ENCODE peak calls at places on chromosomes 12 and 14, in five cellular contexts. One of them, this sample, is unnamed.

GRCh38 chr14:32319368-32320049 is 9.6 kb upstream of the AKAP6 start:
- DNase-seq in PC-3: peak; percentile 84
- DNase-seq in keratinocyte: no peak
- DNase-seq in neural progenitor cell: no peak
- DNase-seq in pancreas: no peak
- DNase-seq in this sample: peak; percentile 41

GRCh38 chr14:105483300-105484068 is 3.2 kb upstream of the CRIP1 start:
- DNase-seq in pancreas: peak; percentile 64
- DNase-seq in neural progenitor cell: no peak
- DNase-seq in PC-3: peak; percentile 18
- DNase-seq in keratinocyte: no peak
- DNase-seq in this sample: no peak

GRCh38 chr12:123938679-123939480 is 33.8 kb downstream of the CCDC92 start:
- DNase-seq in PC-3: no peak
- DNase-seq in keratinocyte: no peak
- DNase-seq in pancreas: no peak
- DNase-seq in neural progenitor cell: peak; percentile 51
- DNase-seq in this sample: no peak

GRCh38 chr14:22739423-22739822 is 27.1 kb upstream of the OXA1L start:
- DNase-seq in neural progenitor cell: no peak
- DNase-seq in pancreas: no peak
- DNase-seq in keratinocyte: no peak
- DNase-seq in PC-3: no peak
- DNase-seq in this sample: no peak

GRCh38 chr12:7989827-7990491 is 42.6 kb upstream of the FOXJ2 start:
- DNase-seq in keratinocyte: no peak
- DNase-seq in PC-3: no peak
- DNase-seq in pancreas: no peak
- DNase-seq in neural progenitor cell: no peak
- DNase-seq in this sample: no peak

GRCh38 chr12:52992699-52993557 is 13.3 kb upstream of the EIF4B start:
- DNase-seq in pancreas: no peak
- DNase-seq in keratinocyte: no peak
- DNase-seq in PC-3: peak; percentile 83
- DNase-seq in neural progenitor cell: no peak
- DNase-seq in this sample: peak; percentile 49

GRCh38 chr12:107884769-107885694 is 110.5 kb downstream of the ASCL4 start:
- DNase-seq in PC-3: peak; percentile 72
- DNase-seq in keratinocyte: no peak
- DNase-seq in pancreas: peak; percentile 30
- DNase-seq in neural progenitor cell: peak; percentile 85
- DNase-seq in this sample: no peak

GRCh38 chr12:57899010-57899662 is 42.2 kb upstream of the ATP23 start:
- DNase-seq in keratinocyte: no peak
- DNase-seq in neural progenitor cell: no peak
- DNase-seq in pancreas: no peak
- DNase-seq in PC-3: peak; percentile 70
- DNase-seq in this sample: peak; percentile 36

GRCh38 chr12:105451211-105451610 is 120.7 kb downstream of the C12orf75 start:
- DNase-seq in neural progenitor cell: no peak
- DNase-seq in pancreas: no peak
- DNase-seq in keratinocyte: no peak
- DNase-seq in PC-3: no peak
- DNase-seq in this sample: no peak

GRCh38 chr14:80930836-80931389 is 10.6 kb downstream of the CEP128 start:
- DNase-seq in PC-3: peak; percentile 77
- DNase-seq in pancreas: no peak
- DNase-seq in keratinocyte: peak; percentile 78
- DNase-seq in neural progenitor cell: no peak
- DNase-seq in this sample: peak; percentile 82

GRCh38 chr14:102579696-102580551 is 12.5 kb upstream of the RCOR1 start:
- DNase-seq in pancreas: no peak
- DNase-seq in keratinocyte: no peak
- DNase-seq in PC-3: peak; percentile 81
- DNase-seq in neural progenitor cell: no peak
- DNase-seq in this sample: no peak

GRCh38 chr14:105010106-105010505 is 10.8 kb downstream of the CDCA4 start:
- DNase-seq in pancreas: no peak
- DNase-seq in PC-3: no peak
- DNase-seq in neural progenitor cell: no peak
- DNase-seq in keratinocyte: no peak
- DNase-seq in this sample: no peak

GRCh38 chr12:98013560-98013959 is 501.8 kb upstream of the TMPO start:
- DNase-seq in keratinocyte: no peak
- DNase-seq in PC-3: no peak
- DNase-seq in pancreas: peak; percentile 11
- DNase-seq in neural progenitor cell: no peak
- DNase-seq in this sample: no peak

GRCh38 chr14:104186575-104186974 is 48.2 kb downstream of the KIF26A start:
- DNase-seq in keratinocyte: no peak
- DNase-seq in neural progenitor cell: no peak
- DNase-seq in PC-3: no peak
- DNase-seq in pancreas: no peak
- DNase-seq in this sample: no peak

GRCh38 chr14:33070474-33070873 is 131.8 kb downstream of the NPAS3 start:
- DNase-seq in neural progenitor cell: no peak
- DNase-seq in PC-3: no peak
- DNase-seq in pancreas: no peak
- DNase-seq in keratinocyte: no peak
- DNase-seq in this sample: no peak

GRCh38 chr14:87233266-87233665 is 759.7 kb downstream of the GALC start:
- DNase-seq in pancreas: no peak
- DNase-seq in neural progenitor cell: no peak
- DNase-seq in PC-3: no peak
- DNase-seq in keratinocyte: peak; percentile 13
- DNase-seq in this sample: no peak

DNA sequence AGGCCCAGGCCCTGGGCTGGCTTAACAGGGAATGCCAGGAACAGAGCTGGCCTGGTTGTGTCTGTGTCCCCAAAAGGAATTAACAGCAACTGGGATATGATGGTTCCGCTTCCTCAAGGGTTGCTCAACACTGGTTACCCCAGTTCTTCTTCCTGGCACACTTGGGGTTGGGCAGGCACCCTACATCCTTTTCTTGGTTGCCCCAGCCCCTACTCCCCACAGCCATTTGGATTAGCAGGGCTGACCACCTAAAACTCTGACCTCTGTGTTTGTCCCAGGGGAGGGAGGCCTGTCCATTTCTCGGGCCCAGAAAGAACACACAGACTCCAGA is 30.8 kb downstream of the NCKAP5L start:
- DNase-seq in neural progenitor cell: no peak
- DNase-seq in keratinocyte: no peak
- DNase-seq in pancreas: no peak
- DNase-seq in PC-3: no peak
- DNase-seq in this sample: no peak
- H3K27ac ChIP-seq in neural progenitor cell: no peak overlapping the region
- H3K27ac ChIP-seq in keratinocyte: no peak overlapping the region
- H3K27ac ChIP-seq in pancreas: no peak overlapping the region
- H3K27ac ChIP-seq in PC-3: no peak overlapping the region
- H3K27ac ChIP-seq in this sample: no peak overlapping the region

GRCh38 chr12:132746621-132747020 is 15.0 kb downstream of the ANKLE2 start:
- DNase-seq in pancreas: no peak
- DNase-seq in keratinocyte: no peak
- DNase-seq in PC-3: no peak
- DNase-seq in neural progenitor cell: no peak
- DNase-seq in this sample: no peak
- H3K27ac ChIP-seq in pancreas: no peak overlapping the region
- H3K27ac ChIP-seq in keratinocyte: no peak overlapping the region
- H3K27ac ChIP-seq in PC-3: no peak overlapping the region
- H3K27ac ChIP-seq in neural progenitor cell: no peak overlapping the region
- H3K27ac ChIP-seq in this sample: no peak overlapping the region

DNA sequence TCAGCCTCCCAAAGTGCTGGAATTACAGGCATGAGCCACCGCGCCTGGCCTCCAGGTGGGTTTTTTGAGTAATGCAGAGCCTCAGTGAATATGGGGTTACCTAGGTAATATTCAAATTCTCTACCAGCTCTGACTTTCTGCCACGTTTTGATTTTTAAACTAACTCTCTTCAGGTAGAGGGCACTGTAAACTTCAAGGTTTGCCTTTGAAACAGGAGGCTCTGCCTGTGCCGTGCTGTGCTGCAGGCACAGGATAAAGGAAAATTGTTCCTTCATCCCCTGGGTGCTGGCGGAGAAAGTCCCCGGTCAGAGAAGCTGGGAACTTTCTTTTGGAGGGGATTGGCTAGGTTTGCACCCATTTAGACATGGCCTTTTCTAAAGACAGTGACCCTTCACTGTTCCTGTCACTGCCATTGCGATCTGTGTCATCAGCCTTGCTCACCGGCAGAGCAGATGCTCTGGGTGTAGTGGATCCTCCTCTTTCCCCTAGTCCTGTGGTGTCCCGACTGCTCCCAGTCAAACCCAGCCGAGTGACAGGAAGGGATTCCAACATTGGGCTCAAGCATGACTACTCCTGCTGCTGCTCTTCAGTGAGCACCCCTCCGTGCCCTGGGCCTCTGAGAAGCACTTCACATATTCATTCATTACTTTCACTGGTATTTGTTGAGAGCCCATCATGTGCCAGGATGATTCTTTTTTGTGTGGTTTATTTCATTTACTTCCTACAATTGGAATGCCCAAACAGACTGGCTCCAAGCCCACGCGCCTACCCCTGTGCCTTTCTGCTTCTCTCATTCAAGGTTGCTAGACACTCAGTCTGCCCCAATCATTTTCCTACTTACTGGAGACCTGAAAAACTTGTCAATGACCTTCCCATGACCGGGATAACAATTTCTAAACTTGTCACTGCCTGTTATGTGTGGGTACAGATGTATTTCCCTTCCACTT is 103.6 kb downstream of the TMEM30B start:
- DNase-seq in neural progenitor cell: no peak
- DNase-seq in keratinocyte: no peak
- DNase-seq in pancreas: no peak
- DNase-seq in PC-3: peak; percentile 49
- DNase-seq in this sample: no peak
- H3K27ac ChIP-seq in neural progenitor cell: no peak overlapping the region
- H3K27ac ChIP-seq in keratinocyte: peak overlapping the region; percentile 92
- H3K27ac ChIP-seq in pancreas: no peak overlapping the region
- H3K27ac ChIP-seq in PC-3: peak overlapping the region; percentile 93
- H3K27ac ChIP-seq in this sample: peak overlapping the region; percentile 99

GRCh38 chr12:9909724-9910123 is 22.4 kb downstream of the CLEC2A start:
- DNase-seq in keratinocyte: no peak
- DNase-seq in neural progenitor cell: no peak
- DNase-seq in pancreas: no peak
- DNase-seq in PC-3: no peak
- DNase-seq in this sample: no peak
- H3K27ac ChIP-seq in keratinocyte: no peak overlapping the region
- H3K27ac ChIP-seq in neural progenitor cell: peak overlapping the region; percentile 99
- H3K27ac ChIP-seq in pancreas: no peak overlapping the region
- H3K27ac ChIP-seq in PC-3: no peak overlapping the region
- H3K27ac ChIP-seq in this sample: no peak overlapping the region

DNA sequence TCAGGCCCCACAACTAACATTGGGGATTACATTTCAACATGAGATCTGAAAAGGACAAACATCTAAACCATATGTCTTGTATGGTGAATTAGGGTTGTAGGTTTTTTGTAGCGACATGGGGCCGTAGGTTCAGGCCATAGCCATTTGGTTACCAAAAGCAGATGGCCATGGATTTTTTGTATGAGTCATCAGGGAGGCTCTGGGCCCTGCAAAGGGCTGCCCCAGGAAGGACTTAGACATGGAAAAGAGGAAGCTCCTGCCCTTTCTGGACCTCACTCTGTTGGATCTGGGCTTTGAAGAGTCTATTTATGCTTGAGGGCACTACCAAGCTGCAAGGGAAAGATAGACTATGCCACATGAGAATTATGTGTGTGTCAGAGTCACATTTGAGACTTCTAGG is 89.3 kb upstream of the DHRS4 start:
- DNase-seq in pancreas: no peak
- DNase-seq in neural progenitor cell: no peak
- DNase-seq in keratinocyte: no peak
- DNase-seq in PC-3: no peak
- DNase-seq in this sample: no peak
- H3K27ac ChIP-seq in pancreas: no peak overlapping the region
- H3K27ac ChIP-seq in neural progenitor cell: no peak overlapping the region
- H3K27ac ChIP-seq in keratinocyte: no peak overlapping the region
- H3K27ac ChIP-seq in PC-3: no peak overlapping the region
- H3K27ac ChIP-seq in this sample: no peak overlapping the region

GRCh38 chr12:125355614-125356013 is 290.4 kb downstream of the AACS start:
- DNase-seq in keratinocyte: no peak
- DNase-seq in PC-3: no peak
- DNase-seq in neural progenitor cell: no peak
- DNase-seq in pancreas: no peak
- DNase-seq in this sample: no peak

GRCh38 chr12:125360540-125360939 is 295.3 kb downstream of the AACS start:
- DNase-seq in pancreas: no peak
- DNase-seq in PC-3: no peak
- DNase-seq in neural progenitor cell: no peak
- DNase-seq in keratinocyte: no peak
- DNase-seq in this sample: no peak

GRCh38 chr12:125357561-125357960 is 292.3 kb downstream of the AACS start:
- DNase-seq in neural progenitor cell: no peak
- DNase-seq in PC-3: no peak
- DNase-seq in keratinocyte: no peak
- DNase-seq in pancreas: no peak
- DNase-seq in this sample: no peak

GRCh38 chr12:125351788-125352187 is 286.6 kb downstream of the AACS start:
- DNase-seq in PC-3: no peak
- DNase-seq in neural progenitor cell: no peak
- DNase-seq in keratinocyte: no peak
- DNase-seq in pancreas: no peak
- DNase-seq in this sample: no peak

DNA sequence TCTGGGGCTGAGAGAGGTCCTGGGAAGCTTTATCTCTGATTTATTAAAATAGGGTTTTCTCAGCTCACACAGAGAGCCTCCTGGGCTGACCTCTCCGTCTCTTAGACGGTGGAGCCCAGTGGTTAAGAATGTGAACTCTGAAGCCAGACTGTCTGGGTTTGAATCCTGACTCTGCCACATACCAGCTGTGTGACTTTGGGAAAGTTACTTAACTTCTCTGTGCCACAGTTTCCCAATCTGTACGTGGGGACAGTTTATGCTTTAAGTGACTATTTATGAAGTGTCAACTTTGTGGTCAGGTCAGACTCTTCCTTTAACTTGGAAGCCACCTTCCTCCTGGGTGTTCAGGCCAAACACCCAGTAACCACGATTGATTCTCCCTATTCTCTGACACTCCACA is 290.9 kb downstream of the AACS start:
- DNase-seq in PC-3: no peak
- DNase-seq in neural progenitor cell: no peak
- DNase-seq in keratinocyte: no peak
- DNase-seq in pancreas: no peak
- DNase-seq in this sample: no peak
- H3K27ac ChIP-seq in PC-3: no peak overlapping the region
- H3K27ac ChIP-seq in neural progenitor cell: no peak overlapping the region
- H3K27ac ChIP-seq in keratinocyte: no peak overlapping the region
- H3K27ac ChIP-seq in pancreas: no peak overlapping the region
- H3K27ac ChIP-seq in this sample: no peak overlapping the region

GRCh38 chr14:91883770-91884169 is 16.4 kb upstream of the TC2N start:
- DNase-seq in PC-3: no peak
- DNase-seq in keratinocyte: no peak
- DNase-seq in pancreas: no peak
- DNase-seq in neural progenitor cell: no peak
- DNase-seq in this sample: no peak

GRCh38 chr14:91882369-91882768 is 15.0 kb upstream of the TC2N start:
- DNase-seq in PC-3: no peak
- DNase-seq in pancreas: no peak
- DNase-seq in keratinocyte: no peak
- DNase-seq in neural progenitor cell: no peak
- DNase-seq in this sample: no peak

GRCh38 chr14:91885113-91885712 is 17.9 kb upstream of the TC2N start:
- DNase-seq in pancreas: no peak
- DNase-seq in keratinocyte: no peak
- DNase-seq in PC-3: no peak
- DNase-seq in neural progenitor cell: no peak
- DNase-seq in this sample: no peak

GRCh38 chr14:91884664-91885063 is 17.3 kb upstream of the TC2N start:
- DNase-seq in pancreas: no peak
- DNase-seq in PC-3: no peak
- DNase-seq in keratinocyte: no peak
- DNase-seq in neural progenitor cell: no peak
- DNase-seq in this sample: no peak

GRCh38 chr14:91882776-91883175 is 15.4 kb upstream of the TC2N start:
- DNase-seq in pancreas: no peak
- DNase-seq in keratinocyte: no peak
- DNase-seq in PC-3: no peak
- DNase-seq in neural progenitor cell: no peak
- DNase-seq in this sample: no peak
- H3K27ac ChIP-seq in pancreas: no peak overlapping the region
- H3K27ac ChIP-seq in keratinocyte: no peak overlapping the region
- H3K27ac ChIP-seq in PC-3: no peak overlapping the region
- H3K27ac ChIP-seq in neural progenitor cell: no peak overlapping the region
- H3K27ac ChIP-seq in this sample: no peak overlapping the region